ENCODE peak calls at places on chromosomes 16 and 17, in five cellular contexts. Q, K, U, J and X are unnamed samples.

GRCh38 chr17:38704645-38705522 is at the start of gene MLLT6:
- DNase-seq in J (peak; percentile 68), K (peak; percentile 78), U (peak; percentile 86), Q (peak; percentile 93), X (peak; percentile 83)

GRCh38 chr17:31738488-31738887 is 120.6 kb downstream of the COPRS start:
- DNase-seq in U (no peak), K (no peak), J (no peak), Q (no peak), X (no peak)

GRCh38 chr17:8091033-8091687 is 3.6 kb upstream of the ALOX12B start:
- DNase-seq in J (peak; percentile 28), Q (no peak), K (no peak), U (no peak), X (no peak)

GRCh38 chr16:49472598-49472997 is 99.0 kb downstream of the C16orf78 start:
- DNase-seq in J (no peak), U (no peak), K (no peak), Q (no peak), X (no peak)

GRCh38 chr17:67289174-67289876 is 44.3 kb upstream of the HELZ start:
- DNase-seq in J (peak; percentile 40), U (peak; percentile 73), K (no peak), Q (no peak), X (no peak)

GRCh38 chr16:89828199-89828869 is at the start of gene SPIRE2:
- DNase-seq in J (peak; percentile 63), K (peak; percentile 85), Q (peak; percentile 95), U (peak; percentile 75), X (peak; percentile 85)

GRCh38 chr17:80940171-80941123 is 51.2 kb upstream of the CHMP6 start:
- DNase-seq in K (no peak), U (no peak), Q (no peak), J (no peak), X (no peak)

GRCh38 chr17:44220211-44221071 is 966 bp upstream of the UBTF start:
- DNase-seq in J (peak; percentile 45), Q (peak; percentile 71), U (peak; percentile 69), K (peak; percentile 61), X (peak; percentile 80)

GRCh38 chr16:72921620-72922019 is 126.3 kb downstream of the ZFHX3 start:
- DNase-seq in K (no peak), U (peak; percentile 60), J (no peak), Q (peak; percentile 89), X (no peak)

GRCh38 chr16:67249762-67250327 is 1.1 kb downstream of the SLC9A5 start:
- DNase-seq in U (no peak), Q (no peak), K (no peak), J (peak; percentile 20), X (no peak)

GRCh38 chr17:10618202-10618635 is 38.9 kb downstream of the MYH3 start:
- DNase-seq in J (peak; percentile 75), K (peak; percentile 55), Q (peak; percentile 75), U (peak; percentile 83), X (peak; percentile 79)

GRCh38 chr16:80938035-80938927 is 68.4 kb downstream of the CMC2 start:
- DNase-seq in U (no peak), K (no peak), J (peak; percentile 72), Q (no peak), X (no peak)

GRCh38 chr17:51479303-51479702 is 219.0 kb downstream of the UTP18 start:
- DNase-seq in J (no peak), K (no peak), U (no peak), Q (no peak), X (no peak)

GRCh38 chr17:81551458-81552243 is 502 bp downstream of the FAAP100 start:
- DNase-seq in J (peak; percentile 69), U (no peak), K (peak; percentile 27), Q (peak; percentile 85), X (peak; percentile 36)

GRCh38 chr16:85563515-85564276 is 49.4 kb upstream of the GSE1 start:
- DNase-seq in U (no peak), K (no peak), J (peak; percentile 66), Q (peak; percentile 90), X (no peak)

GRCh38 chr17:72403713-72404209 is 282.9 kb downstream of the SOX9 start:
- DNase-seq in Q (no peak), U (no peak), J (no peak), K (no peak), X (no peak)

GRCh38 chr16:30758988-30759461 is 2.8 kb downstream of the CFAP119 start:
- DNase-seq in Q (no peak), K (no peak), J (no peak), U (no peak), X (no peak)

GRCh38 chr17:45977506-45977824 is 21.6 kb upstream of the STH start:
- DNase-seq in U (no peak), K (no peak), Q (no peak), J (no peak), X (no peak)